ENCODE peak calls at places on chromosomes 1 and 21, in eight cellular contexts. M is stimulated activated CD4-positive, alpha-beta T cell treated with anti-CD3 and anti-CD28 coated beads, Interleukin-2, amount 100 ng/mL, for 48 hours; T is C1 segment of cervical spinal cord; A is CD4-positive, alpha-beta memory T cell; N is SJSA1; L is NCI-H446; I is mucosa of gallbladder; F is EL. Y is an unnamed sample.

GRCh38 chr1:2966940-2967725 is 54.1 kb upstream of the ACTRT2 start:
- DNase-seq in M (no peak), T (peak; percentile 67), A (no peak), N (no peak), L (no peak), I (no peak), F (no peak), Y (peak; percentile 49)

GRCh38 chr1:181100015-181100905 is 11.8 kb downstream of the IER5 start:
- DNase-seq in M (peak; percentile 21), T (no peak), A (peak; percentile 59), N (peak; percentile 73), L (no peak), I (no peak), F (peak; percentile 46), Y (no peak)

GRCh38 chr1:233664254-233664653 is 50.3 kb downstream of the KCNK1 start:
- DNase-seq in M (no peak), T (no peak), A (no peak), N (no peak), L (peak; percentile 97), I (no peak), F (no peak), Y (no peak)

GRCh38 chr1:202643397-202644218 is 66.6 kb downstream of the SYT2 start:
- DNase-seq in M (no peak), T (no peak), A (no peak), N (no peak), L (no peak), I (no peak), F (no peak), Y (peak; percentile 48)

GRCh38 chr21:37811711-37812110 is 104.5 kb downstream of the KCNJ6 start:
- DNase-seq in M (no peak), T (no peak), A (no peak), N (no peak), L (no peak), I (no peak), F (peak; percentile 13), Y (no peak)

GRCh38 chr21:33059319-33059894 is 10.5 kb upstream of the OLIG1 start:
- DNase-seq in M (no peak), T (peak; percentile 62), A (no peak), N (no peak), L (no peak), I (no peak), F (no peak), Y (no peak)

GRCh38 chr1:7616076-7616833 is 154.8 kb upstream of the VAMP3 start:
- DNase-seq in M (peak; percentile 10), T (peak; percentile 9), A (no peak), N (peak; percentile 16), L (no peak), I (peak; percentile 42), F (peak; percentile 37), Y (peak; percentile 43)

GRCh38 chr1:39130297-39130696 is 74.2 kb upstream of the MACF1 start:
- DNase-seq in M (no peak), T (no peak), A (no peak), N (peak; percentile 72), L (no peak), I (no peak), F (peak; percentile 83), Y (no peak)

GRCh38 chr1:29471487-29472313 is 235.4 kb downstream of the PTPRU start:
- DNase-seq in M (no peak), T (no peak), A (no peak), N (no peak), L (no peak), I (no peak), F (no peak), Y (no peak)

GRCh38 chr1:18413906-18414305 is 66.8 kb upstream of the KLHDC7A start:
- DNase-seq in M (no peak), T (no peak), A (no peak), N (no peak), L (no peak), I (peak; percentile 18), F (no peak), Y (no peak)

GRCh38 chr1:14997646-14998276 is 155.8 kb upstream of the TMEM51 start:
- DNase-seq in M (no peak), T (no peak), A (no peak), N (peak; percentile 47), L (no peak), I (no peak), F (peak; percentile 36), Y (no peak)

GRCh38 chr1:9041116-9041779 is 15.0 kb upstream of the SLC2A7 start:
- DNase-seq in M (no peak), T (no peak), A (no peak), N (no peak), L (no peak), I (no peak), F (no peak), Y (no peak)

GRCh38 chr1:97806336-97806735 is 114.5 kb downstream of the DPYD start:
- DNase-seq in M (no peak), T (no peak), A (no peak), N (no peak), L (no peak), I (no peak), F (peak; percentile 3), Y (no peak)

GRCh38 chr1:51070640-51071039 is 31.4 kb upstream of the C1orf185 start:
- DNase-seq in M (no peak), T (no peak), A (no peak), N (peak; percentile 42), L (no peak), I (no peak), F (peak; percentile 81), Y (no peak)

GRCh38 chr1:33985166-33985565 is 121.3 kb downstream of the HMGB4 start:
- DNase-seq in M (no peak), T (no peak), A (no peak), N (no peak), L (peak; percentile 97), I (no peak), F (no peak), Y (no peak)

GRCh38 chr1:220342853-220343252 is 70.6 kb upstream of the RAB3GAP2 start:
- DNase-seq in M (no peak), T (no peak), A (no peak), N (no peak), L (no peak), I (no peak), F (peak; percentile 26), Y (no peak)

GRCh38 chr1:180168786-180169640 is 14.3 kb downstream of the QSOX1 start:
- DNase-seq in M (peak; percentile 20), T (no peak), A (no peak), N (peak; percentile 33), L (peak; percentile 32), I (peak; percentile 80), F (peak; percentile 49), Y (no peak)

GRCh38 chr1:23558872-23559135 is 497 bp downstream of the ID3 start:
- DNase-seq in M (no peak), T (no peak), A (no peak), N (no peak), L (no peak), I (no peak), F (no peak), Y (no peak)

GRCh38 chr1:225378880-225379279 is 49.0 kb downstream of the LBR start:
- DNase-seq in M (no peak), T (no peak), A (no peak), N (no peak), L (no peak), I (no peak), F (peak; percentile 44), Y (no peak)

GRCh38 chr1:28437924-28438699 is 67.7 kb upstream of the RCC1 start:
- DNase-seq in M (no peak), T (peak; percentile 11), A (no peak), N (peak; percentile 92), L (peak; percentile 79), I (peak; percentile 82), F (peak; percentile 99), Y (peak; percentile 21)

Y was measured in frontal cortex.